ENCODE peak calls at places on chromosomes 2 and 18, in five cellular contexts. G is activated CD4-positive, CD25-positive, alpha-beta regulatory T cell; Z is HEK293T; L is NCI-H345; K is activated T-cell treated with anti-CD3 and anti-CD28 coated beads, Interleukin-2, amount 50 U/mL, for 24 hours. R is an unnamed sample.

GRCh38 chr2:218223046-218223445 is 6.1 kb downstream of the ARPC2 start:
- DNase-seq in G (no peak), Z (no peak), L (no peak), K (no peak), R (no peak)

GRCh38 chr2:158724803-158725271 is 70.3 kb upstream of the DAPL1 start:
- DNase-seq in G (no peak), Z (no peak), L (peak), K (no peak), R (no peak)

GRCh38 chr2:119753041-119753929 is 6.4 kb upstream of the PTPN4 start:
- DNase-seq in G (no peak), Z (peak), L (peak), K (no peak), R (no peak)

GRCh38 chr2:215917953-215918620 is 95.3 kb downstream of the MREG start:
- DNase-seq in G (no peak), Z (no peak), L (peak), K (no peak), R (no peak)

GRCh38 chr2:55907686-55908085 is 15.9 kb downstream of the EFEMP1 start:
- DNase-seq in G (no peak), Z (no peak), L (no peak), K (no peak), R (no peak)

GRCh38 chr2:108534577-108535379 is 508 bp downstream of the LIMS1 start:
- DNase-seq in G (peak), Z (peak), L (peak), K (peak), R (no peak)

GRCh38 chr2:236204953-236205352 is 36.8 kb upstream of the GBX2 start:
- DNase-seq in G (no peak), Z (no peak), L (no peak), K (no peak), R (no peak)

GRCh38 chr2:32836961-32837360 is 109.8 kb upstream of the LTBP1 start:
- DNase-seq in G (no peak), Z (no peak), L (no peak), K (no peak), R (no peak)

GRCh38 chr2:117958186-117958585 is 55.7 kb downstream of the CCDC93 start:
- DNase-seq in G (no peak), Z (no peak), L (no peak), K (no peak), R (no peak)

GRCh38 chr2:124815386-124815785 is 790.3 kb downstream of the CNTNAP5 start:
- DNase-seq in G (no peak), Z (no peak), L (no peak), K (no peak), R (no peak)

GRCh38 chr18:59143441-59143840 is 3.8 kb downstream of the SEC11C start:
- DNase-seq in G (no peak), Z (no peak), L (no peak), K (no peak), R (no peak)

GRCh38 chr2:57146951-57147350 is 899.7 kb upstream of the VRK2 start:
- DNase-seq in G (no peak), Z (no peak), L (no peak), K (no peak), R (no peak)

R was measured in heart right ventricle.